ENCODE peak calls at places on chromosome 2, in seven cellular contexts. C is NCI-H774; Y is Right ventricle myocardium superior; F is amniotic epithelial cell; M is activated CD4-positive, alpha-beta T cell treated with anti-CD3 and anti-CD28 coated beads for 4 hours; Z is hepatocyte; D is right cardiac atrium. B is an unnamed sample.
A peak's percentile ranks its signal among the peaks of the same experiment; 100 is the strongest.

GRCh38 chr2:241820625-241821384 is 11.8 kb downstream of the NEU4 start:
- DNase-seq in D (no peak), F (no peak), M (no peak), Y (peak; percentile 29), Z (no peak), C (no peak), B (no peak)

GRCh38 chr2:181684454-181685149 is 4.3 kb upstream of the NEUROD1 start:
- DNase-seq in D (no peak), M (no peak), Y (no peak), F (no peak), C (no peak), Z (no peak), B (no peak)

GRCh38 chr2:135162377-135162776 is 110.3 kb downstream of the RAB3GAP1 start:
- DNase-seq in C (no peak), F (no peak), Y (no peak), M (no peak), Z (no peak), D (no peak), B (no peak)

GRCh38 chr2:168566974-168567650 is 111.0 kb downstream of the CERS6 start:
- DNase-seq in C (no peak), D (no peak), Z (no peak), Y (no peak), M (no peak), F (no peak), B (no peak)

GRCh38 chr2:201496785-201497184 is 45.2 kb downstream of the STRADB start:
- DNase-seq in F (no peak), Y (no peak), Z (no peak), D (no peak), C (no peak), M (no peak), B (no peak)

GRCh38 chr2:118185210-118186109 is 97.2 kb downstream of the INSIG2 start:
- DNase-seq in C (peak; percentile 64), Y (peak; percentile 76), F (peak; percentile 4), M (peak; percentile 37), D (peak; percentile 86), Z (peak; percentile 73), B (peak; percentile 20)

GRCh38 chr2:163475815-163476214 is 260.0 kb downstream of the FIGN start:
- DNase-seq in F (no peak), C (no peak), Z (no peak), M (no peak), Y (no peak), D (no peak), B (no peak)

GRCh38 chr2:207275779-207276178 is 110.0 kb upstream of the KLF7 start:
- DNase-seq in D (no peak), Y (no peak), Z (no peak), M (no peak), C (no peak), F (no peak), B (no peak)

GRCh38 chr2:98140210-98140609 is 53.2 kb downstream of the VWA3B start:
- DNase-seq in Z (peak; percentile 23), M (no peak), F (peak; percentile 45), D (peak; percentile 80), C (no peak), Y (peak; percentile 58), B (no peak)

GRCh38 chr2:241010531-241011295 is 12.3 kb downstream of the SNED1 start:
- DNase-seq in D (peak; percentile 53), M (no peak), Z (no peak), Y (peak; percentile 17), F (no peak), C (no peak), B (no peak)

GRCh38 chr2:46815121-46815802 is 100.3 kb downstream of the MCFD2 start:
- DNase-seq in D (no peak), C (no peak), Z (no peak), Y (no peak), M (no peak), F (no peak), B (no peak)